ENCODE peak calls at places on chromosome 17, in seven cellular contexts. One of them, this sample, is unnamed.

GRCh38 chr17:13266596-13266995 is 248.8 kb upstream of the ELAC2 start:
- DNase-seq in progenitor cell of endocrine pancreas: no peak
- DNase-seq in HL-60: no peak
- DNase-seq in heart right ventricle: no peak
- DNase-seq in OCI-LY7: no peak
- DNase-seq in breast epithelium: no peak
- DNase-seq in left ventricle myocardium inferior: no peak
- DNase-seq in this sample: no peak

GRCh38 chr17:56786989-56787482 is 46.7 kb downstream of the C17orf67 start:
- DNase-seq in progenitor cell of endocrine pancreas: no peak
- DNase-seq in HL-60: peak
- DNase-seq in heart right ventricle: no peak
- DNase-seq in OCI-LY7: peak
- DNase-seq in breast epithelium: peak
- DNase-seq in left ventricle myocardium inferior: no peak
- DNase-seq in this sample: no peak

GRCh38 chr17:62869885-62870580 is 61.9 kb upstream of the MARCHF10 start:
- DNase-seq in progenitor cell of endocrine pancreas: no peak
- DNase-seq in HL-60: no peak
- DNase-seq in heart right ventricle: no peak
- DNase-seq in OCI-LY7: no peak
- DNase-seq in breast epithelium: no peak
- DNase-seq in left ventricle myocardium inferior: no peak
- DNase-seq in this sample: no peak

GRCh38 chr17:14330492-14330920 is 29.6 kb downstream of the HS3ST3B1 start:
- DNase-seq in progenitor cell of endocrine pancreas: no peak
- DNase-seq in HL-60: no peak
- DNase-seq in heart right ventricle: no peak
- DNase-seq in OCI-LY7: no peak
- DNase-seq in breast epithelium: no peak
- DNase-seq in left ventricle myocardium inferior: no peak
- DNase-seq in this sample: no peak

GRCh38 chr17:2337811-2338657 is 733 bp downstream of the SGSM2 start:
- DNase-seq in progenitor cell of endocrine pancreas: peak
- DNase-seq in HL-60: peak
- DNase-seq in heart right ventricle: peak
- DNase-seq in OCI-LY7: peak
- DNase-seq in breast epithelium: peak
- DNase-seq in left ventricle myocardium inferior: peak
- DNase-seq in this sample: no peak

GRCh38 chr17:8940866-8941471 is 24.5 kb downstream of the PIK3R5 start:
- DNase-seq in progenitor cell of endocrine pancreas: no peak
- DNase-seq in HL-60: no peak
- DNase-seq in heart right ventricle: no peak
- DNase-seq in OCI-LY7: no peak
- DNase-seq in breast epithelium: no peak
- DNase-seq in left ventricle myocardium inferior: no peak
- DNase-seq in this sample: no peak

GRCh38 chr17:74637265-74637664 is 13.7 kb upstream of the CD300E start:
- DNase-seq in progenitor cell of endocrine pancreas: no peak
- DNase-seq in HL-60: no peak
- DNase-seq in heart right ventricle: no peak
- DNase-seq in OCI-LY7: no peak
- DNase-seq in breast epithelium: no peak
- DNase-seq in left ventricle myocardium inferior: no peak
- DNase-seq in this sample: no peak

GRCh38 chr17:34451313-34451712 is 88.3 kb upstream of the CCL1 start:
- DNase-seq in progenitor cell of endocrine pancreas: no peak
- DNase-seq in HL-60: no peak
- DNase-seq in heart right ventricle: no peak
- DNase-seq in OCI-LY7: no peak
- DNase-seq in breast epithelium: no peak
- DNase-seq in left ventricle myocardium inferior: no peak
- DNase-seq in this sample: no peak

GRCh38 chr17:31394544-31394943 is 3.1 kb downstream of the RAB11FIP4 start:
- DNase-seq in progenitor cell of endocrine pancreas: peak
- DNase-seq in HL-60: peak
- DNase-seq in heart right ventricle: peak
- DNase-seq in OCI-LY7: peak
- DNase-seq in breast epithelium: no peak
- DNase-seq in left ventricle myocardium inferior: peak
- DNase-seq in this sample: peak

GRCh38 chr17:14919580-14920160 is 345.5 kb downstream of the PMP22 start:
- DNase-seq in progenitor cell of endocrine pancreas: no peak
- DNase-seq in HL-60: no peak
- DNase-seq in heart right ventricle: no peak
- DNase-seq in OCI-LY7: no peak
- DNase-seq in breast epithelium: no peak
- DNase-seq in left ventricle myocardium inferior: no peak
- DNase-seq in this sample: no peak

GRCh38 chr17:35716897-35717839 is 14.3 kb upstream of the RASL10B start:
- DNase-seq in progenitor cell of endocrine pancreas: no peak
- DNase-seq in HL-60: no peak
- DNase-seq in heart right ventricle: no peak
- DNase-seq in OCI-LY7: no peak
- DNase-seq in breast epithelium: no peak
- DNase-seq in left ventricle myocardium inferior: no peak
- DNase-seq in this sample: no peak

GRCh38 chr17:40019140-40019991 is 4.1 kb downstream of the CSF3 start:
- DNase-seq in progenitor cell of endocrine pancreas: no peak
- DNase-seq in HL-60: no peak
- DNase-seq in heart right ventricle: peak
- DNase-seq in OCI-LY7: no peak
- DNase-seq in breast epithelium: no peak
- DNase-seq in left ventricle myocardium inferior: no peak
- DNase-seq in this sample: no peak

GRCh38 chr17:33927732-33928133 is 327.4 kb upstream of the CCL2 start:
- DNase-seq in progenitor cell of endocrine pancreas: no peak
- DNase-seq in HL-60: no peak
- DNase-seq in heart right ventricle: no peak
- DNase-seq in OCI-LY7: no peak
- DNase-seq in breast epithelium: no peak
- DNase-seq in left ventricle myocardium inferior: no peak
- DNase-seq in this sample: no peak

GRCh38 chr17:30600830-30601494 is 123.8 kb downstream of the GOSR1 start:
- DNase-seq in progenitor cell of endocrine pancreas: no peak
- DNase-seq in HL-60: no peak
- DNase-seq in heart right ventricle: no peak
- DNase-seq in OCI-LY7: peak
- DNase-seq in breast epithelium: no peak
- DNase-seq in left ventricle myocardium inferior: no peak
- DNase-seq in this sample: no peak

GRCh38 chr17:50613596-50613995 is 21.1 kb upstream of the ABCC3 start:
- DNase-seq in progenitor cell of endocrine pancreas: no peak
- DNase-seq in HL-60: no peak
- DNase-seq in heart right ventricle: no peak
- DNase-seq in OCI-LY7: no peak
- DNase-seq in breast epithelium: no peak
- DNase-seq in left ventricle myocardium inferior: no peak
- DNase-seq in this sample: no peak

GRCh38 chr17:79811036-79811887 is 14.4 kb upstream of the CBX8 start:
- DNase-seq in progenitor cell of endocrine pancreas: peak
- DNase-seq in HL-60: no peak
- DNase-seq in heart right ventricle: no peak
- DNase-seq in OCI-LY7: peak
- DNase-seq in breast epithelium: no peak
- DNase-seq in left ventricle myocardium inferior: no peak
- DNase-seq in this sample: peak

GRCh38 chr17:81044764-81045589 is 10.0 kb downstream of the BAIAP2 start:
- DNase-seq in progenitor cell of endocrine pancreas: no peak
- DNase-seq in HL-60: no peak
- DNase-seq in heart right ventricle: peak
- DNase-seq in OCI-LY7: no peak
- DNase-seq in breast epithelium: peak
- DNase-seq in left ventricle myocardium inferior: peak
- DNase-seq in this sample: no peak

GRCh38 chr17:72726936-72727335 is 365.6 kb downstream of the SLC39A11 start:
- DNase-seq in progenitor cell of endocrine pancreas: no peak
- DNase-seq in HL-60: no peak
- DNase-seq in heart right ventricle: no peak
- DNase-seq in OCI-LY7: peak
- DNase-seq in breast epithelium: no peak
- DNase-seq in left ventricle myocardium inferior: no peak
- DNase-seq in this sample: no peak

GRCh38 chr17:83151442-83152220 is 72.2 kb downstream of the METRNL start:
- DNase-seq in progenitor cell of endocrine pancreas: no peak
- DNase-seq in HL-60: no peak
- DNase-seq in heart right ventricle: no peak
- DNase-seq in OCI-LY7: no peak
- DNase-seq in breast epithelium: peak
- DNase-seq in left ventricle myocardium inferior: no peak
- DNase-seq in this sample: peak

GRCh38 chr17:36123431-36123830 is 19.8 kb downstream of the CCL4 start:
- DNase-seq in progenitor cell of endocrine pancreas: no peak
- DNase-seq in HL-60: no peak
- DNase-seq in heart right ventricle: no peak
- DNase-seq in OCI-LY7: no peak
- DNase-seq in breast epithelium: no peak
- DNase-seq in left ventricle myocardium inferior: no peak
- DNase-seq in this sample: no peak

GRCh38 chr17:81809556-81809998 is 5.6 kb downstream of the GCGR start:
- DNase-seq in progenitor cell of endocrine pancreas: no peak
- DNase-seq in HL-60: no peak
- DNase-seq in heart right ventricle: no peak
- DNase-seq in OCI-LY7: no peak
- DNase-seq in breast epithelium: no peak
- DNase-seq in left ventricle myocardium inferior: no peak
- DNase-seq in this sample: no peak

GRCh38 chr17:82959242-82959930 is 119.6 kb upstream of the ZNF750 start:
- DNase-seq in progenitor cell of endocrine pancreas: no peak
- DNase-seq in HL-60: no peak
- DNase-seq in heart right ventricle: no peak
- DNase-seq in OCI-LY7: no peak
- DNase-seq in breast epithelium: peak
- DNase-seq in left ventricle myocardium inferior: peak
- DNase-seq in this sample: no peak

GRCh38 chr17:45282683-45283644 is 21.1 kb upstream of the SPATA32 start:
- DNase-seq in progenitor cell of endocrine pancreas: no peak
- DNase-seq in HL-60: no peak
- DNase-seq in heart right ventricle: peak
- DNase-seq in OCI-LY7: no peak
- DNase-seq in breast epithelium: no peak
- DNase-seq in left ventricle myocardium inferior: peak
- DNase-seq in this sample: no peak

GRCh38 chr17:45287526-45288264 is 25.8 kb upstream of the SPATA32 start:
- DNase-seq in progenitor cell of endocrine pancreas: no peak
- DNase-seq in HL-60: no peak
- DNase-seq in heart right ventricle: no peak
- DNase-seq in OCI-LY7: no peak
- DNase-seq in breast epithelium: no peak
- DNase-seq in left ventricle myocardium inferior: no peak
- DNase-seq in this sample: no peak

GRCh38 chr17:45286286-45286685 is 24.4 kb upstream of the SPATA32 start:
- DNase-seq in progenitor cell of endocrine pancreas: no peak
- DNase-seq in HL-60: no peak
- DNase-seq in heart right ventricle: no peak
- DNase-seq in OCI-LY7: no peak
- DNase-seq in breast epithelium: no peak
- DNase-seq in left ventricle myocardium inferior: no peak
- DNase-seq in this sample: no peak

GRCh38 chr17:45283711-45284110 is 21.8 kb upstream of the SPATA32 start:
- DNase-seq in progenitor cell of endocrine pancreas: no peak
- DNase-seq in HL-60: no peak
- DNase-seq in heart right ventricle: no peak
- DNase-seq in OCI-LY7: no peak
- DNase-seq in breast epithelium: no peak
- DNase-seq in left ventricle myocardium inferior: peak
- DNase-seq in this sample: no peak

GRCh38 chr17:45284176-45285140 is 22.6 kb upstream of the SPATA32 start:
- DNase-seq in progenitor cell of endocrine pancreas: no peak
- DNase-seq in HL-60: no peak
- DNase-seq in heart right ventricle: peak
- DNase-seq in OCI-LY7: peak
- DNase-seq in breast epithelium: no peak
- DNase-seq in left ventricle myocardium inferior: peak
- DNase-seq in this sample: no peak
- TF ChIP-seq CTCF in progenitor cell of endocrine pancreas: peak
- TF ChIP-seq CTCF in HL-60: peak
- TF ChIP-seq CTCF in heart right ventricle: peak
- TF ChIP-seq CTCF in OCI-LY7: peak
- TF ChIP-seq CTCF in breast epithelium: no peak
- TF ChIP-seq CTCF in left ventricle myocardium inferior: peak
- TF ChIP-seq CTCF in this sample: peak

GRCh38 chr17:47916489-47917208 is 20.6 kb downstream of the SP2 start:
- DNase-seq in progenitor cell of endocrine pancreas: no peak
- DNase-seq in HL-60: no peak
- DNase-seq in heart right ventricle: no peak
- DNase-seq in OCI-LY7: no peak
- DNase-seq in breast epithelium: no peak
- DNase-seq in left ventricle myocardium inferior: no peak
- DNase-seq in this sample: no peak
- TF ChIP-seq CTCF in progenitor cell of endocrine pancreas: no peak
- TF ChIP-seq CTCF in HL-60: no peak
- TF ChIP-seq CTCF in heart right ventricle: no peak
- TF ChIP-seq CTCF in OCI-LY7: no peak
- TF ChIP-seq CTCF in breast epithelium: no peak
- TF ChIP-seq CTCF in left ventricle myocardium inferior: no peak
- TF ChIP-seq CTCF in this sample: no peak

GRCh38 chr17:71635187-71635586 is 485.6 kb upstream of the SOX9 start:
- DNase-seq in progenitor cell of endocrine pancreas: no peak
- DNase-seq in HL-60: no peak
- DNase-seq in heart right ventricle: no peak
- DNase-seq in OCI-LY7: no peak
- DNase-seq in breast epithelium: no peak
- DNase-seq in left ventricle myocardium inferior: no peak
- DNase-seq in this sample: no peak
- TF ChIP-seq CTCF in progenitor cell of endocrine pancreas: no peak
- TF ChIP-seq CTCF in HL-60: no peak
- TF ChIP-seq CTCF in heart right ventricle: no peak
- TF ChIP-seq CTCF in OCI-LY7: no peak
- TF ChIP-seq CTCF in breast epithelium: no peak
- TF ChIP-seq CTCF in left ventricle myocardium inferior: no peak
- TF ChIP-seq CTCF in this sample: no peak

DNA sequence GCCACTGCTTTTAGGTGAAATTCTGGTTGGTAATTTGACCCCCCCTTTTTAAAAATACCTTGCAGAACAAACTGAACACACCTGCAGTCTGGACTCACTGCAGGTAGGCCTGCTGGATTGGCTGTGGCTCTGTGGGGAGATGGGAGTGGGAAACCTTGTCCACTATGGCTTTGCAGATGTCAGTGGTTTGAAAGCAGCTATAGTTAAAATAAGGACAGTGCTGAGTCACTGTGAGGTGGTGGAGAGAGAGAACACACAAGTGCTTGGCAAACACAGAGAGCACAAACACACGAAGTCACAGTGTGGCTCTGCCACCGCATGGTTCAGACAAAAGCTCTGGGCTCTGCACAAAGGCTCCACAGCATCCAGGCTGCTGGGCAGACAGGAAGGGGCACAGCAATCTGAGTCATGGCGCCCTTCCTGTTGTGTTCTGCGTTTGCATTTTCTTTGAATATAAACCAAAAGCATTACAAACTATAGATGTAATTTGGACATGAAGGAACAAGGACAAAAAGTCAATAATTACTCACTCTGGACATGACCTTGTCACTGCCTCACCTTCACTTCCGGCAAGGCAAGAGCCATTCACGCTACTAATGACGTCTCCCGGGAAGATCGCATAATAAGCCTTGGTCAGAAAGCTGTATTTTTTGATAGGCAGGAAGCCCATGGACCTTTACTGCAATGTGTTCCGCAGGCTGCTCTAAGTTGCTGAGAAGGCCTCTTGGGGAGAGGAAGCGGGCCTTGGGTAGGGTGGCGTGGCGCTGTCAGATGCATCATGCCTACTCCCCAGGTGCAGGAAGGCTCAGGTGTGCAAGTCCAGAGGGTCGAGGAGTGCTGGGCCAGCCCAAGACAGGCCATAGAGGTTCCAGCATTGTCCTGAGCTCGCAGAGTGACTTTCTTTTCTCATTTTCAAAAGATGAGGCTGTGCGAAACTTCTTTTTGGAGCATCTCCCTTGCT is 60.1 kb upstream of the MED9 start:
- DNase-seq in progenitor cell of endocrine pancreas: no peak
- DNase-seq in HL-60: no peak
- DNase-seq in heart right ventricle: no peak
- DNase-seq in OCI-LY7: no peak
- DNase-seq in breast epithelium: no peak
- DNase-seq in left ventricle myocardium inferior: peak
- DNase-seq in this sample: no peak
- TF ChIP-seq CTCF in progenitor cell of endocrine pancreas: no peak
- TF ChIP-seq CTCF in HL-60: no peak
- TF ChIP-seq CTCF in heart right ventricle: no peak
- TF ChIP-seq CTCF in OCI-LY7: no peak
- TF ChIP-seq CTCF in breast epithelium: no peak
- TF ChIP-seq CTCF in left ventricle myocardium inferior: no peak
- TF ChIP-seq CTCF in this sample: no peak